ENCODE peak calls at places on chromosomes 1 and 21, in five cellular contexts. One of them, this sample, is unnamed.

GRCh38 chr1:10555635-10556429 is 81.1 kb downstream of the PEX14 start:
- DNase-seq in dermis blood vessel endothelial cell: no peak
- DNase-seq in NCI-H2171 treated with DMSO at 0.1 percent for 48 hours: peak
- DNase-seq in neural progenitor cell: peak
- DNase-seq in stimulated activated CD4-positive, alpha-beta T cell treated with anti-CD3 and anti-CD28 coated beads, TNF-alpha, amount 100 ng/mL, for 4 hours: no peak
- DNase-seq in this sample: no peak

GRCh38 chr1:43071241-43071640 is 100.8 kb downstream of the EBNA1BP2 start:
- DNase-seq in NCI-H2171 treated with DMSO at 0.1 percent for 48 hours: no peak
- DNase-seq in dermis blood vessel endothelial cell: no peak
- DNase-seq in stimulated activated CD4-positive, alpha-beta T cell treated with anti-CD3 and anti-CD28 coated beads, TNF-alpha, amount 100 ng/mL, for 4 hours: no peak
- DNase-seq in neural progenitor cell: no peak
- DNase-seq in this sample: no peak

GRCh38 chr1:1910033-1910465 is 5.0 kb upstream of the CALML6 start:
- DNase-seq in neural progenitor cell: no peak
- DNase-seq in dermis blood vessel endothelial cell: no peak
- DNase-seq in NCI-H2171 treated with DMSO at 0.1 percent for 48 hours: no peak
- DNase-seq in stimulated activated CD4-positive, alpha-beta T cell treated with anti-CD3 and anti-CD28 coated beads, TNF-alpha, amount 100 ng/mL, for 4 hours: no peak
- DNase-seq in this sample: no peak

GRCh38 chr1:61980561-61980960 is 214.1 kb upstream of the L1TD1 start:
- DNase-seq in stimulated activated CD4-positive, alpha-beta T cell treated with anti-CD3 and anti-CD28 coated beads, TNF-alpha, amount 100 ng/mL, for 4 hours: no peak
- DNase-seq in dermis blood vessel endothelial cell: no peak
- DNase-seq in NCI-H2171 treated with DMSO at 0.1 percent for 48 hours: no peak
- DNase-seq in neural progenitor cell: peak
- DNase-seq in this sample: no peak

GRCh38 chr21:38478782-38479181 is 19.5 kb downstream of the ERG start:
- DNase-seq in NCI-H2171 treated with DMSO at 0.1 percent for 48 hours: no peak
- DNase-seq in dermis blood vessel endothelial cell: peak
- DNase-seq in neural progenitor cell: no peak
- DNase-seq in stimulated activated CD4-positive, alpha-beta T cell treated with anti-CD3 and anti-CD28 coated beads, TNF-alpha, amount 100 ng/mL, for 4 hours: no peak
- DNase-seq in this sample: no peak

GRCh38 chr1:156924478-156925153 is 4.2 kb downstream of the LRRC71 start:
- DNase-seq in dermis blood vessel endothelial cell: no peak
- DNase-seq in neural progenitor cell: no peak
- DNase-seq in NCI-H2171 treated with DMSO at 0.1 percent for 48 hours: no peak
- DNase-seq in stimulated activated CD4-positive, alpha-beta T cell treated with anti-CD3 and anti-CD28 coated beads, TNF-alpha, amount 100 ng/mL, for 4 hours: no peak
- DNase-seq in this sample: peak

GRCh38 chr1:56973898-56974752 is 8.3 kb upstream of the C8B start:
- DNase-seq in neural progenitor cell: no peak
- DNase-seq in NCI-H2171 treated with DMSO at 0.1 percent for 48 hours: no peak
- DNase-seq in dermis blood vessel endothelial cell: no peak
- DNase-seq in stimulated activated CD4-positive, alpha-beta T cell treated with anti-CD3 and anti-CD28 coated beads, TNF-alpha, amount 100 ng/mL, for 4 hours: no peak
- DNase-seq in this sample: no peak

GRCh38 chr1:115976062-115976899 is at the start of gene SLC22A15:
- DNase-seq in NCI-H2171 treated with DMSO at 0.1 percent for 48 hours: peak
- DNase-seq in dermis blood vessel endothelial cell: peak
- DNase-seq in neural progenitor cell: peak
- DNase-seq in stimulated activated CD4-positive, alpha-beta T cell treated with anti-CD3 and anti-CD28 coated beads, TNF-alpha, amount 100 ng/mL, for 4 hours: no peak
- DNase-seq in this sample: peak

GRCh38 chr1:221998186-221998612 is 256.3 kb upstream of the DUSP10 start:
- DNase-seq in dermis blood vessel endothelial cell: no peak
- DNase-seq in neural progenitor cell: no peak
- DNase-seq in NCI-H2171 treated with DMSO at 0.1 percent for 48 hours: no peak
- DNase-seq in stimulated activated CD4-positive, alpha-beta T cell treated with anti-CD3 and anti-CD28 coated beads, TNF-alpha, amount 100 ng/mL, for 4 hours: no peak
- DNase-seq in this sample: no peak

GRCh38 chr21:36113647-36114428 is 21.0 kb upstream of the CBR3 start:
- DNase-seq in NCI-H2171 treated with DMSO at 0.1 percent for 48 hours: peak
- DNase-seq in dermis blood vessel endothelial cell: no peak
- DNase-seq in stimulated activated CD4-positive, alpha-beta T cell treated with anti-CD3 and anti-CD28 coated beads, TNF-alpha, amount 100 ng/mL, for 4 hours: peak
- DNase-seq in neural progenitor cell: no peak
- DNase-seq in this sample: no peak

GRCh38 chr1:88394958-88395357 is 289.1 kb upstream of the PKN2 start:
- DNase-seq in stimulated activated CD4-positive, alpha-beta T cell treated with anti-CD3 and anti-CD28 coated beads, TNF-alpha, amount 100 ng/mL, for 4 hours: no peak
- DNase-seq in neural progenitor cell: peak
- DNase-seq in NCI-H2171 treated with DMSO at 0.1 percent for 48 hours: no peak
- DNase-seq in dermis blood vessel endothelial cell: no peak
- DNase-seq in this sample: peak

GRCh38 chr1:31755850-31756492 is 8.2 kb downstream of the ADGRB2 start:
- DNase-seq in stimulated activated CD4-positive, alpha-beta T cell treated with anti-CD3 and anti-CD28 coated beads, TNF-alpha, amount 100 ng/mL, for 4 hours: no peak
- DNase-seq in neural progenitor cell: no peak
- DNase-seq in dermis blood vessel endothelial cell: no peak
- DNase-seq in NCI-H2171 treated with DMSO at 0.1 percent for 48 hours: no peak
- DNase-seq in this sample: no peak

GRCh38 chr1:116771997-116772647 is 17.9 kb downstream of the CD2 start:
- DNase-seq in NCI-H2171 treated with DMSO at 0.1 percent for 48 hours: no peak
- DNase-seq in neural progenitor cell: no peak
- DNase-seq in stimulated activated CD4-positive, alpha-beta T cell treated with anti-CD3 and anti-CD28 coated beads, TNF-alpha, amount 100 ng/mL, for 4 hours: no peak
- DNase-seq in dermis blood vessel endothelial cell: no peak
- DNase-seq in this sample: no peak

GRCh38 chr1:234691567-234691966 is 81.6 kb upstream of the IRF2BP2 start:
- DNase-seq in stimulated activated CD4-positive, alpha-beta T cell treated with anti-CD3 and anti-CD28 coated beads, TNF-alpha, amount 100 ng/mL, for 4 hours: no peak
- DNase-seq in dermis blood vessel endothelial cell: peak
- DNase-seq in neural progenitor cell: no peak
- DNase-seq in NCI-H2171 treated with DMSO at 0.1 percent for 48 hours: no peak
- DNase-seq in this sample: no peak

GRCh38 chr1:59179673-59180072 is 117.2 kb upstream of the FGGY start:
- DNase-seq in NCI-H2171 treated with DMSO at 0.1 percent for 48 hours: no peak
- DNase-seq in neural progenitor cell: no peak
- DNase-seq in stimulated activated CD4-positive, alpha-beta T cell treated with anti-CD3 and anti-CD28 coated beads, TNF-alpha, amount 100 ng/mL, for 4 hours: no peak
- DNase-seq in dermis blood vessel endothelial cell: peak
- DNase-seq in this sample: no peak

GRCh38 chr1:192763243-192763642 is 45.6 kb upstream of the RGS2 start:
- DNase-seq in dermis blood vessel endothelial cell: no peak
- DNase-seq in neural progenitor cell: no peak
- DNase-seq in NCI-H2171 treated with DMSO at 0.1 percent for 48 hours: no peak
- DNase-seq in stimulated activated CD4-positive, alpha-beta T cell treated with anti-CD3 and anti-CD28 coated beads, TNF-alpha, amount 100 ng/mL, for 4 hours: no peak
- DNase-seq in this sample: no peak

GRCh38 chr21:44433791-44434567 is 21.3 kb upstream of the LRRC3 start:
- DNase-seq in NCI-H2171 treated with DMSO at 0.1 percent for 48 hours: no peak
- DNase-seq in neural progenitor cell: no peak
- DNase-seq in stimulated activated CD4-positive, alpha-beta T cell treated with anti-CD3 and anti-CD28 coated beads, TNF-alpha, amount 100 ng/mL, for 4 hours: no peak
- DNase-seq in dermis blood vessel endothelial cell: no peak
- DNase-seq in this sample: no peak

GRCh38 chr1:170685166-170685565 is 21.2 kb downstream of the PRRX1 start:
- DNase-seq in dermis blood vessel endothelial cell: no peak
- DNase-seq in NCI-H2171 treated with DMSO at 0.1 percent for 48 hours: no peak
- DNase-seq in stimulated activated CD4-positive, alpha-beta T cell treated with anti-CD3 and anti-CD28 coated beads, TNF-alpha, amount 100 ng/mL, for 4 hours: no peak
- DNase-seq in neural progenitor cell: no peak
- DNase-seq in this sample: no peak

GRCh38 chr1:38403667-38404066 is 357.1 kb upstream of the POU3F1 start:
- DNase-seq in dermis blood vessel endothelial cell: no peak
- DNase-seq in neural progenitor cell: no peak
- DNase-seq in NCI-H2171 treated with DMSO at 0.1 percent for 48 hours: no peak
- DNase-seq in stimulated activated CD4-positive, alpha-beta T cell treated with anti-CD3 and anti-CD28 coated beads, TNF-alpha, amount 100 ng/mL, for 4 hours: no peak
- DNase-seq in this sample: peak

GRCh38 chr1:153490272-153491051 is 30.0 kb upstream of the S100A7 start:
- DNase-seq in stimulated activated CD4-positive, alpha-beta T cell treated with anti-CD3 and anti-CD28 coated beads, TNF-alpha, amount 100 ng/mL, for 4 hours: no peak
- DNase-seq in dermis blood vessel endothelial cell: no peak
- DNase-seq in neural progenitor cell: no peak
- DNase-seq in NCI-H2171 treated with DMSO at 0.1 percent for 48 hours: peak
- DNase-seq in this sample: peak

GRCh38 chr1:37764888-37765441 is at the start of gene EPHA10:
- DNase-seq in dermis blood vessel endothelial cell: no peak
- DNase-seq in NCI-H2171 treated with DMSO at 0.1 percent for 48 hours: peak
- DNase-seq in stimulated activated CD4-positive, alpha-beta T cell treated with anti-CD3 and anti-CD28 coated beads, TNF-alpha, amount 100 ng/mL, for 4 hours: no peak
- DNase-seq in neural progenitor cell: peak
- DNase-seq in this sample: peak

GRCh38 chr1:175471039-175471800 is 272.2 kb downstream of the TNR start:
- DNase-seq in NCI-H2171 treated with DMSO at 0.1 percent for 48 hours: no peak
- DNase-seq in neural progenitor cell: no peak
- DNase-seq in stimulated activated CD4-positive, alpha-beta T cell treated with anti-CD3 and anti-CD28 coated beads, TNF-alpha, amount 100 ng/mL, for 4 hours: no peak
- DNase-seq in dermis blood vessel endothelial cell: no peak
- DNase-seq in this sample: peak

GRCh38 chr1:201336711-201337450 is 40.6 kb downstream of the TNNT2 start:
- DNase-seq in stimulated activated CD4-positive, alpha-beta T cell treated with anti-CD3 and anti-CD28 coated beads, TNF-alpha, amount 100 ng/mL, for 4 hours: no peak
- DNase-seq in NCI-H2171 treated with DMSO at 0.1 percent for 48 hours: no peak
- DNase-seq in neural progenitor cell: no peak
- DNase-seq in dermis blood vessel endothelial cell: no peak
- DNase-seq in this sample: no peak

GRCh38 chr1:44631333-44631646 is 43.0 kb downstream of the TMEM53 start:
- DNase-seq in NCI-H2171 treated with DMSO at 0.1 percent for 48 hours: no peak
- DNase-seq in neural progenitor cell: no peak
- DNase-seq in dermis blood vessel endothelial cell: no peak
- DNase-seq in stimulated activated CD4-positive, alpha-beta T cell treated with anti-CD3 and anti-CD28 coated beads, TNF-alpha, amount 100 ng/mL, for 4 hours: no peak
- DNase-seq in this sample: no peak

GRCh38 chr1:225872075-225872430 is 10.1 kb downstream of the TMEM63A start:
- DNase-seq in dermis blood vessel endothelial cell: no peak
- DNase-seq in NCI-H2171 treated with DMSO at 0.1 percent for 48 hours: no peak
- DNase-seq in neural progenitor cell: no peak
- DNase-seq in stimulated activated CD4-positive, alpha-beta T cell treated with anti-CD3 and anti-CD28 coated beads, TNF-alpha, amount 100 ng/mL, for 4 hours: no peak
- DNase-seq in this sample: no peak

GRCh38 chr21:27802816-27803475 is 836.1 kb upstream of the ADAMTS5 start:
- DNase-seq in NCI-H2171 treated with DMSO at 0.1 percent for 48 hours: peak
- DNase-seq in neural progenitor cell: peak
- DNase-seq in stimulated activated CD4-positive, alpha-beta T cell treated with anti-CD3 and anti-CD28 coated beads, TNF-alpha, amount 100 ng/mL, for 4 hours: no peak
- DNase-seq in dermis blood vessel endothelial cell: peak
- DNase-seq in this sample: peak

GRCh38 chr1:94504601-94505000 is 37.0 kb downstream of the F3 start:
- DNase-seq in NCI-H2171 treated with DMSO at 0.1 percent for 48 hours: no peak
- DNase-seq in neural progenitor cell: no peak
- DNase-seq in stimulated activated CD4-positive, alpha-beta T cell treated with anti-CD3 and anti-CD28 coated beads, TNF-alpha, amount 100 ng/mL, for 4 hours: no peak
- DNase-seq in dermis blood vessel endothelial cell: no peak
- DNase-seq in this sample: no peak

GRCh38 chr1:208772891-208773290 is 528.7 kb upstream of the PLXNA2 start:
- DNase-seq in neural progenitor cell: no peak
- DNase-seq in dermis blood vessel endothelial cell: no peak
- DNase-seq in stimulated activated CD4-positive, alpha-beta T cell treated with anti-CD3 and anti-CD28 coated beads, TNF-alpha, amount 100 ng/mL, for 4 hours: no peak
- DNase-seq in NCI-H2171 treated with DMSO at 0.1 percent for 48 hours: no peak
- DNase-seq in this sample: no peak

GRCh38 chr1:30427545-30427944 is 295.8 kb downstream of the MATN1 start:
- DNase-seq in stimulated activated CD4-positive, alpha-beta T cell treated with anti-CD3 and anti-CD28 coated beads, TNF-alpha, amount 100 ng/mL, for 4 hours: no peak
- DNase-seq in neural progenitor cell: peak
- DNase-seq in dermis blood vessel endothelial cell: no peak
- DNase-seq in NCI-H2171 treated with DMSO at 0.1 percent for 48 hours: no peak
- DNase-seq in this sample: no peak

GRCh38 chr1:172588296-172589291 is 55.6 kb downstream of the SUCO start:
- DNase-seq in stimulated activated CD4-positive, alpha-beta T cell treated with anti-CD3 and anti-CD28 coated beads, TNF-alpha, amount 100 ng/mL, for 4 hours: no peak
- DNase-seq in NCI-H2171 treated with DMSO at 0.1 percent for 48 hours: no peak
- DNase-seq in neural progenitor cell: no peak
- DNase-seq in dermis blood vessel endothelial cell: peak
- DNase-seq in this sample: no peak

GRCh38 chr1:107687846-107688753 is 276.9 kb downstream of the VAV3 start:
- DNase-seq in NCI-H2171 treated with DMSO at 0.1 percent for 48 hours: no peak
- DNase-seq in neural progenitor cell: no peak
- DNase-seq in stimulated activated CD4-positive, alpha-beta T cell treated with anti-CD3 and anti-CD28 coated beads, TNF-alpha, amount 100 ng/mL, for 4 hours: no peak
- DNase-seq in dermis blood vessel endothelial cell: peak
- DNase-seq in this sample: no peak

GRCh38 chr21:41254090-41254700 is 62.4 kb upstream of the FAM3B start:
- DNase-seq in dermis blood vessel endothelial cell: peak
- DNase-seq in neural progenitor cell: no peak
- DNase-seq in stimulated activated CD4-positive, alpha-beta T cell treated with anti-CD3 and anti-CD28 coated beads, TNF-alpha, amount 100 ng/mL, for 4 hours: no peak
- DNase-seq in NCI-H2171 treated with DMSO at 0.1 percent for 48 hours: no peak
- DNase-seq in this sample: no peak